ENCODE peak calls at places on chromosomes 4 and X, in seven cellular contexts. V, W, K, Z, U, J and S are unnamed samples.

GRCh38 chrX:132730266-132730665 is 228.2 kb downstream of the HS6ST2 start:
- DNase-seq in V (no peak), W (no peak), K (no peak), Z (no peak), U (no peak), J (no peak), S (no peak)

GRCh38 chrX:30831082-30831481 is 58.0 kb downstream of the TAB3 start:
- DNase-seq in V (no peak), W (no peak), K (no peak), Z (no peak), U (no peak), J (no peak), S (no peak)

GRCh38 chrX:16666541-16666940 is 16.6 kb downstream of the S100G start:
- DNase-seq in V (peak; percentile 75), W (no peak), K (no peak), Z (no peak), U (no peak), J (no peak), S (no peak)

GRCh38 chrX:136497556-136498048 is at the start of gene HTATSF1:
- DNase-seq in V (no peak), W (peak; percentile 30), K (no peak), Z (no peak), U (no peak), J (no peak), S (no peak)

GRCh38 chr4:41442818-41443217 is 95.1 kb upstream of the LIMCH1 start:
- DNase-seq in V (no peak), W (no peak), K (no peak), Z (no peak), U (no peak), J (no peak), S (no peak)

GRCh38 chr4:472881-473574 is 25.9 kb downstream of the ZNF721 start:
- DNase-seq in V (peak; percentile 4), W (peak; percentile 11), K (no peak), Z (no peak), U (no peak), J (peak; percentile 61), S (no peak)

GRCh38 chr4:74006009-74006476 is 7.6 kb upstream of the CXCL5 start:
- DNase-seq in V (peak; percentile 68), W (peak; percentile 26), K (no peak), Z (no peak), U (no peak), J (peak; percentile 13), S (no peak)

GRCh38 chr4:22410645-22411247 is 105.1 kb downstream of the ADGRA3 start:
- DNase-seq in V (peak; percentile 17), W (peak; percentile 22), K (no peak), Z (no peak), U (no peak), J (peak; percentile 21), S (no peak)

GRCh38 chrX:46912098-46912672 is at the start of gene JADE3:
- DNase-seq in V (peak; percentile 69), W (peak; percentile 71), K (no peak), Z (peak; percentile 75), U (peak; percentile 78), J (peak; percentile 88), S (peak; percentile 34)

GRCh38 chr4:169270810-169271691 is at the start of gene SH3RF1:
- DNase-seq in V (peak; percentile 94), W (peak; percentile 89), K (peak; percentile 58), Z (peak; percentile 69), U (peak; percentile 92), J (peak; percentile 74), S (peak; percentile 47)

GRCh38 chr4:88865051-88865450 is 167.4 kb upstream of the NAP1L5 start:
- DNase-seq in V (no peak), W (peak; percentile 40), K (no peak), Z (no peak), U (no peak), J (no peak), S (no peak)

GRCh38 chr4:148704291-148704690 is 262.1 kb upstream of the NR3C2 start:
- DNase-seq in V (no peak), W (no peak), K (no peak), Z (no peak), U (no peak), J (no peak), S (no peak)
- TF ChIP-seq CTCF in V (no peak), W (no peak), K (no peak), Z (peak; percentile 59), U (peak; percentile 21), J (no peak), S (no peak)

GRCh38 chrX:113929004-113929403 is 654.9 kb upstream of the HTR2C start:
- DNase-seq in V (peak; percentile 1), W (peak; percentile 74), K (no peak), Z (peak; percentile 89), U (no peak), J (peak; percentile 45), S (peak; percentile 33)
- TF ChIP-seq CTCF in V (peak; percentile 28), W (peak; percentile 85), K (no peak), Z (peak; percentile 94), U (peak; percentile 21), J (peak; percentile 53), S (peak; percentile 62)

GRCh38 chr4:39433878-39434492 is 24.7 kb downstream of the RPL9 start:
- DNase-seq in V (no peak), W (no peak), K (no peak), Z (no peak), U (no peak), J (no peak), S (no peak)

GRCh38 chr4:39441593-39441992 is 17.1 kb downstream of the RPL9 start:
- DNase-seq in V (no peak), W (no peak), K (no peak), Z (no peak), U (no peak), J (no peak), S (no peak)

DNA sequence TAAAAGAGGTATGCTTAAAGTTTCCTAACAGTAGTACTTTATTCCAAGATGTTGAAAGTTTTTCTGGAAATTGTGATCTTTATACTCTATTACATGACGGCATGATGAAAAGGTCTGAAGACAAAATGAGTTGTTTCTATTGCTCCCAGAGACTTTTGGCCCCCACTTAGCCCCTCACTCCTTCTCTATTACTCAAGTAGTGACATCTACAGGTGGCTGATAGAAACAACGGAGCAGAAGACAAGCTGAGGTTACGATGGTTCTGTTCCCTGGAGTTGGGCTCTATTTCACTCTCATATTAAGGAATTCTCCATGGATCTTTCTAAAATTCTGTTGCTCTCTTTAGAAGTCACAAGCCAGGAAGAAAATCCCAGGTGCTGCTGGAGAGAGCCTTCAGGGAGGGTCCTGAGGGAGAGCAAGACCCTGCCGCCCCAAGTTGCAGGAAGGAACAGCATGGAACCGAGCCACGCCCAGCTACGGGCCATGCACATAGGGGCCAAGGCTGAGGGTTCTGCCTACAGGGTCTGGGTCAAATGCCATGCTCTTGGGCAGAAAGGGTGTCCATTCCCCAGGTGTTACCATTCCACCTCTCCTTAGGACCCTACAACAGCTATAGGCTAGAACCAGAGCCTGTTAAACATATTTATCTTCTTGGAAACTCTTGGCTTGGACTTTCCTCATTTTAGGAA is 22.7 kb downstream of the RPL9 start:
- DNase-seq in V (no peak), W (no peak), K (no peak), Z (no peak), U (no peak), J (peak; percentile 37), S (no peak)
- TF ChIP-seq CTCF in V (no peak), W (peak; percentile 11), K (peak; percentile 9), Z (peak; percentile 65), U (no peak), J (peak; percentile 14), S (no peak)

GRCh38 chr4:27081675-27082579 is 221.3 kb downstream of the STIM2 start:
- DNase-seq in V (no peak), W (no peak), K (no peak), Z (no peak), U (no peak), J (no peak), S (peak; percentile 40)

GRCh38 chr4:27082786-27083185 is 222.1 kb downstream of the STIM2 start:
- DNase-seq in V (no peak), W (no peak), K (no peak), Z (no peak), U (no peak), J (no peak), S (peak; percentile 58)

GRCh38 chr4:27088491-27088890 is 227.8 kb downstream of the STIM2 start:
- DNase-seq in V (no peak), W (no peak), K (no peak), Z (no peak), U (no peak), J (peak; percentile 43), S (no peak)

GRCh38 chr4:27087306-27088045 is 226.8 kb downstream of the STIM2 start:
- DNase-seq in V (no peak), W (no peak), K (no peak), Z (peak; percentile 51), U (no peak), J (no peak), S (no peak)

DNA sequence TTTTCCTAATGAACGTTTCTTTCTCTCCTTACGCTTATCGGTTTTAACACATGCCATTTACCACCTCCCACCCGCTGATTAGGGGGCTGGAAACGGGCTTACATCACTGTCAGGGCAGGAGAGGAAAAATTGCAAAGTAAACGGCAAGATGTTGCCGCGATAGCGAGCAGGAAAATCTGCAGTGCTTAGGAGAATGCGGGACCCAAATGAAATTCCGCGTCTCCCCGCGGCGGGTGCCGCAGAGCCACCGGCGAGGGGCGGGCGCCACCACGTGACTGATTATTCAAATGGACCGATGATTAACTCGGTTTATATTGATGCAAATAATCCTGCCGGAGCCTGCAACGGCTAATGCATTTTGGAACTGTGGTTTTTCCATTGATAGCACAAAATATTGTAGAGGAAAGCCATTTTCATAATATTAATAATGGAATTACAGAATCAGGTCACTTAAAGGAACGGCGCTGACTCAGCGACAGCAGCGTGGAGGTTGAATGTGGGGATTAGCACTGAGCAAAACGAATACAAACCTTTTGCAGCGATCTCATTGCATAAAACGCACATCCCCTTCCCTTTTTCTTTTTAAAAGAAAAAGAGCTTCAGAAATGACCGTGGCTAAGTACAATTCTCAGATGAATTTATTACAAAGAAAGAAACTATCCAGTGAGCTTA is 224.2 kb downstream of the STIM2 start:
- DNase-seq in V (no peak), W (no peak), K (no peak), Z (peak; percentile 74), U (no peak), J (peak; percentile 20), S (no peak)
- TF ChIP-seq CTCF in V (no peak), W (no peak), K (peak; percentile 13), Z (peak; percentile 42), U (no peak), J (no peak), S (no peak)